ENCODE peak calls at places on chromosomes 12 and 14, in eight cellular contexts. S is psoas muscle; C is cardiac muscle cell; W is Panc1; Z is naive thymus-derived CD4-positive, alpha-beta T cell; K is Caco-2; L is colonic mucosa; B is neuronal stem cell. V is an unnamed sample.
A peak's percentile ranks its signal among the peaks of the same experiment; 100 is the strongest.

GRCh38 chr12:52217223-52217622 is 15.8 kb upstream of the KRT7 start:
- DNase-seq in S (peak; percentile 44), C (no peak), W (no peak), Z (no peak), K (peak; percentile 76), L (peak; percentile 93), B (no peak), V (no peak)

GRCh38 chr12:79897617-79898016 is 37.3 kb downstream of the PPP1R12A start:
- DNase-seq in S (no peak), C (no peak), W (no peak), Z (no peak), K (no peak), L (no peak), B (no peak), V (no peak)

GRCh38 chr14:99514552-99515300 is 33.5 kb downstream of the CCNK start:
- DNase-seq in S (peak; percentile 52), C (no peak), W (no peak), Z (no peak), K (no peak), L (no peak), B (no peak), V (peak; percentile 8)

GRCh38 chr14:67373347-67373746 is 13.2 kb downstream of the EIF2S1 start:
- DNase-seq in S (no peak), C (no peak), W (no peak), Z (no peak), K (no peak), L (no peak), B (no peak), V (no peak)

GRCh38 chr12:70468741-70469140 is 102.7 kb downstream of the KCNMB4 start:
- DNase-seq in S (no peak), C (no peak), W (no peak), Z (no peak), K (no peak), L (no peak), B (no peak), V (no peak)

GRCh38 chr12:46124848-46125619 is 134.7 kb upstream of the SCAF11 start:
- DNase-seq in S (no peak), C (peak; percentile 79), W (peak; percentile 54), Z (no peak), K (no peak), L (peak; percentile 67), B (peak; percentile 48), V (peak; percentile 47)

GRCh38 chr12:104520242-104520900 is 63.6 kb downstream of the CHST11 start:
- DNase-seq in S (no peak), C (peak; percentile 77), W (no peak), Z (no peak), K (no peak), L (no peak), B (no peak), V (peak; percentile 66)

GRCh38 chr14:104390221-104390931 is 189.2 kb upstream of the C14orf180 start:
- DNase-seq in S (peak; percentile 50), C (no peak), W (no peak), Z (peak; percentile 19), K (no peak), L (peak; percentile 10), B (no peak), V (no peak)

GRCh38 chr12:32756476-32757158 is 920 bp upstream of the YARS2 start:
- DNase-seq in S (no peak), C (no peak), W (no peak), Z (no peak), K (no peak), L (no peak), B (no peak), V (no peak)

GRCh38 chr12:124896461-124896860 is 18.0 kb downstream of the UBC start:
- DNase-seq in S (no peak), C (no peak), W (no peak), Z (no peak), K (no peak), L (no peak), B (no peak), V (no peak)

GRCh38 chr12:26113194-26113654 is 11.6 kb downstream of the BHLHE41 start:
- DNase-seq in S (no peak), C (no peak), W (no peak), Z (no peak), K (no peak), L (peak; percentile 29), B (no peak), V (no peak)

GRCh38 chr14:104929268-104930230 is 4.9 kb downstream of the PLD4 start:
- DNase-seq in S (no peak), C (no peak), W (no peak), Z (peak; percentile 19), K (no peak), L (no peak), B (no peak), V (no peak)

GRCh38 chr12:69929125-69929524 is 104.1 kb downstream of the MYRFL start:
- DNase-seq in S (no peak), C (no peak), W (no peak), Z (no peak), K (no peak), L (no peak), B (no peak), V (no peak)

GRCh38 chr12:100154472-100155247 is 12.0 kb upstream of the BLTP3B start:
- DNase-seq in S (peak; percentile 81), C (peak; percentile 62), W (no peak), Z (peak; percentile 78), K (peak; percentile 70), L (peak; percentile 86), B (peak; percentile 51), V (peak; percentile 86)

GRCh38 chr14:63563370-63564026 is 20.3 kb upstream of the PPP2R5E start:
- DNase-seq in S (no peak), C (no peak), W (no peak), Z (no peak), K (no peak), L (no peak), B (no peak), V (no peak)

GRCh38 chr14:61562321-61563161 is 132.8 kb upstream of the HIF1A start:
- DNase-seq in S (no peak), C (no peak), W (no peak), Z (peak; percentile 41), K (no peak), L (no peak), B (no peak), V (no peak)

GRCh38 chr14:102264775-102265174 is 40.2 kb downstream of the MOK start:
- DNase-seq in S (no peak), C (peak; percentile 55), W (no peak), Z (no peak), K (no peak), L (no peak), B (no peak), V (no peak)

GRCh38 chr12:40055227-40055579 is 50.7 kb downstream of the SLC2A13 start:
- DNase-seq in S (no peak), C (no peak), W (no peak), Z (no peak), K (no peak), L (no peak), B (no peak), V (no peak)

GRCh38 chr12:54479421-54479820 is 6.0 kb upstream of the GTSF1 start:
- DNase-seq in S (no peak), C (no peak), W (no peak), Z (no peak), K (no peak), L (no peak), B (no peak), V (no peak)

GRCh38 chr14:61126083-61126962 is 145.3 kb downstream of the SLC38A6 start:
- DNase-seq in S (peak; percentile 89), C (peak; percentile 69), W (no peak), Z (no peak), K (no peak), L (no peak), B (no peak), V (no peak)

GRCh38 chr12:124786065-124786964 is 77.3 kb downstream of the SCARB1 start:
- DNase-seq in S (peak; percentile 81), C (peak; percentile 92), W (no peak), Z (no peak), K (no peak), L (peak; percentile 49), B (peak; percentile 83), V (peak; percentile 83)

GRCh38 chr14:54168489-54168888 is 211.9 kb upstream of the BMP4 start:
- DNase-seq in S (no peak), C (no peak), W (no peak), Z (no peak), K (no peak), L (no peak), B (no peak), V (no peak)

DNA sequence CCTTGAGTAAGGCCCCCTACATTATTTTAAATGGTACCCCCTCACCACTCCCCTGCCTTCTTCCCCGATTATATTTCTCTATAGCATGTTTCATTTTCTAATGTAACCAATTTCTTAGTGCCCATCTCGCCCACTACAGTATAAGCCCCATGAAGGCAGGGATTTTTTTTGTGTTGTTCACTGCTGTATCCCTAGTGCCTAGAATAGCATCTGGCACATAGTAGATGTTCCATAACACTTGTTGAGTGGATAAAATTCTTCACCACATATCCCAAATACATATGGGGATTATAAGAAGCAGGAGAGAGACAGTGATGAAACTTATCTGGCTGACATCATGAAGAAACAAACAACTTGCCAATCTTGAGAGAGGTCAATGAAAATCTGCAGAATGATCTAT is 11.5 kb downstream of the FBXO21 start:
- DNase-seq in S (no peak), C (no peak), W (no peak), Z (no peak), K (no peak), L (no peak), B (no peak), V (no peak)
- H3K36me3 ChIP-seq in S (peaks cover 4% of the 10 kb centered on the region), C (peaks cover 62% of the 10 kb centered on the region), W (peaks cover 24% of the 10 kb centered on the region), Z (peaks cover 28% of the 10 kb centered on the region), K (no peaks in the 10 kb centered on the region), L (peaks cover 3% of the 10 kb centered on the region), B (peaks cover 45% of the 10 kb centered on the region), V (peaks cover 82% of the 10 kb centered on the region)

GRCh38 chr12:131983026-131983425 is 33.3 kb downstream of the EP400 start:
- DNase-seq in S (no peak), C (no peak), W (no peak), Z (no peak), K (no peak), L (no peak), B (no peak), V (no peak)
- H3K36me3 ChIP-seq in S (peaks cover 3% of the 10 kb centered on the region), C (peaks cover 18% of the 10 kb centered on the region), W (peaks cover 9% of the 10 kb centered on the region), Z (peaks cover 13% of the 10 kb centered on the region), K (no peaks in the 10 kb centered on the region), L (no peaks in the 10 kb centered on the region), B (peaks cover 33% of the 10 kb centered on the region), V (peaks cover 64% of the 10 kb centered on the region)

DNA sequence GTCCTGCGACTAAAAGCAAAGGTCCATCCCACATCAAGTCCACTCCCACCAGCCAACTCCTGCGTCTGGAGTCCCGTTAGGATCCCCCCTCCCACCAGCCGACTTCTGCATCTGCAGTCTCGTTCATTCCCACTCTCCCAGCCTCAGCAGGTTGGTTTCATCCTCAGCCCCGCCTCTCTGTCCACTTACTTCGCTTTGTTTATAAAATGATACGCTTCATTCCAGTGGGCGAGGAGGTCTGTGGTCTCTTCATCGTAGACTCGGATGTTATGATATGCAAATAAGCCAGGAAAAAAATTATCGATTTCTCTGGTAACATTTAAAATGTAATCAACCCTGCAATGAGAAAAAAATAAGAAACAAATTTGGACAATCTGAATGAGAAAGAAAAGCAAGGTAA is 56.8 kb downstream of the SSH1 start:
- DNase-seq in S (no peak), C (no peak), W (no peak), Z (no peak), K (no peak), L (no peak), B (no peak), V (no peak)
- H3K36me3 ChIP-seq in S (peaks cover 11% of the 10 kb centered on the region), C (peaks cover 29% of the 10 kb centered on the region), W (peaks cover 40% of the 10 kb centered on the region), Z (no peaks in the 10 kb centered on the region), K (peaks cover 6% of the 10 kb centered on the region), L (peaks cover 5% of the 10 kb centered on the region), B (peaks cover 38% of the 10 kb centered on the region), V (peaks cover 95% of the 10 kb centered on the region)

GRCh38 chr14:69235708-69236107 is 24.2 kb upstream of the GALNT16 start:
- DNase-seq in S (no peak), C (no peak), W (no peak), Z (no peak), K (no peak), L (no peak), B (no peak), V (no peak)
- H3K36me3 ChIP-seq in S (peaks cover 6% of the 10 kb centered on the region), C (peaks cover 28% of the 10 kb centered on the region), W (no peaks in the 10 kb centered on the region), Z (peaks cover 7% of the 10 kb centered on the region), K (no peaks in the 10 kb centered on the region), L (peaks cover 8% of the 10 kb centered on the region), B (peaks cover 35% of the 10 kb centered on the region), V (peaks cover 48% of the 10 kb centered on the region)

V was measured in WERI-Rb-1.